ENCODE peak calls at places on chromosome 5, in nine cellular contexts. One of them, this sample, is unnamed.

GRCh38 chr5:173757279-173757678 is 130.9 kb upstream of the CPEB4 start:
- DNase-seq in HepG2: no peak
- DNase-seq in IMR-90: no peak
- DNase-seq in cardiac muscle cell: no peak
- DNase-seq in AG04450: no peak
- DNase-seq in cardiac fibroblast: no peak
- DNase-seq in heart right ventricle: no peak
- DNase-seq in dorsolateral prefrontal cortex: no peak
- DNase-seq in fibroblast of the aortic adventitia: no peak
- DNase-seq in this sample: no peak

GRCh38 chr5:6158974-6159863 is 219.1 kb downstream of the MED10 start:
- DNase-seq in HepG2: peak; percentile 12
- DNase-seq in IMR-90: peak; percentile 21
- DNase-seq in cardiac muscle cell: peak; percentile 69
- DNase-seq in AG04450: no peak
- DNase-seq in cardiac fibroblast: peak; percentile 93
- DNase-seq in heart right ventricle: no peak
- DNase-seq in dorsolateral prefrontal cortex: no peak
- DNase-seq in fibroblast of the aortic adventitia: peak; percentile 87
- DNase-seq in this sample: peak; percentile 10

GRCh38 chr5:53022889-53023511 is 33.8 kb downstream of the ITGA2 start:
- DNase-seq in HepG2: no peak
- DNase-seq in IMR-90: no peak
- DNase-seq in cardiac muscle cell: no peak
- DNase-seq in AG04450: no peak
- DNase-seq in cardiac fibroblast: no peak
- DNase-seq in heart right ventricle: no peak
- DNase-seq in dorsolateral prefrontal cortex: no peak
- DNase-seq in fibroblast of the aortic adventitia: no peak
- DNase-seq in this sample: no peak

GRCh38 chr5:61916621-61917620 is 389.1 kb upstream of the KIF2A start:
- DNase-seq in HepG2: no peak
- DNase-seq in IMR-90: peak; percentile 1
- DNase-seq in cardiac muscle cell: no peak
- DNase-seq in AG04450: no peak
- DNase-seq in cardiac fibroblast: no peak
- DNase-seq in heart right ventricle: no peak
- DNase-seq in dorsolateral prefrontal cortex: no peak
- DNase-seq in fibroblast of the aortic adventitia: no peak
- DNase-seq in this sample: peak; percentile 98

GRCh38 chr5:149410721-149411432 is 31.8 kb upstream of the IL17B start:
- DNase-seq in HepG2: peak; percentile 30
- DNase-seq in IMR-90: peak; percentile 16
- DNase-seq in cardiac muscle cell: peak; percentile 60
- DNase-seq in AG04450: no peak
- DNase-seq in cardiac fibroblast: peak; percentile 56
- DNase-seq in heart right ventricle: no peak
- DNase-seq in dorsolateral prefrontal cortex: no peak
- DNase-seq in fibroblast of the aortic adventitia: no peak
- DNase-seq in this sample: no peak

GRCh38 chr5:143229896-143230675 is 173.4 kb downstream of the NR3C1 start:
- DNase-seq in HepG2: peak; percentile 37
- DNase-seq in IMR-90: no peak
- DNase-seq in cardiac muscle cell: no peak
- DNase-seq in AG04450: no peak
- DNase-seq in cardiac fibroblast: no peak
- DNase-seq in heart right ventricle: no peak
- DNase-seq in dorsolateral prefrontal cortex: no peak
- DNase-seq in fibroblast of the aortic adventitia: peak; percentile 53
- DNase-seq in this sample: peak; percentile 90

GRCh38 chr5:55141945-55142690 is 17.9 kb upstream of the GPX8 start:
- DNase-seq in HepG2: no peak
- DNase-seq in IMR-90: no peak
- DNase-seq in cardiac muscle cell: no peak
- DNase-seq in AG04450: no peak
- DNase-seq in cardiac fibroblast: no peak
- DNase-seq in heart right ventricle: no peak
- DNase-seq in dorsolateral prefrontal cortex: no peak
- DNase-seq in fibroblast of the aortic adventitia: no peak
- DNase-seq in this sample: no peak

GRCh38 chr5:179275941-179276837 is 69.1 kb downstream of the ADAMTS2 start:
- DNase-seq in HepG2: peak; percentile 26
- DNase-seq in IMR-90: peak; percentile 98
- DNase-seq in cardiac muscle cell: peak; percentile 98
- DNase-seq in AG04450: peak; percentile 93
- DNase-seq in cardiac fibroblast: peak; percentile 98
- DNase-seq in heart right ventricle: peak; percentile 52
- DNase-seq in dorsolateral prefrontal cortex: no peak
- DNase-seq in fibroblast of the aortic adventitia: peak; percentile 95
- DNase-seq in this sample: peak; percentile 81

GRCh38 chr5:31421806-31422586 is 109.9 kb downstream of the DROSHA start:
- DNase-seq in HepG2: no peak
- DNase-seq in IMR-90: no peak
- DNase-seq in cardiac muscle cell: no peak
- DNase-seq in AG04450: no peak
- DNase-seq in cardiac fibroblast: no peak
- DNase-seq in heart right ventricle: no peak
- DNase-seq in dorsolateral prefrontal cortex: no peak
- DNase-seq in fibroblast of the aortic adventitia: peak; percentile 10
- DNase-seq in this sample: no peak

GRCh38 chr5:74206571-74207550 is 433.7 kb downstream of the ENC1 start:
- DNase-seq in HepG2: no peak
- DNase-seq in IMR-90: peak; percentile 78
- DNase-seq in cardiac muscle cell: peak; percentile 89
- DNase-seq in AG04450: no peak
- DNase-seq in cardiac fibroblast: peak; percentile 72
- DNase-seq in heart right ventricle: peak; percentile 37
- DNase-seq in dorsolateral prefrontal cortex: peak; percentile 59
- DNase-seq in fibroblast of the aortic adventitia: peak; percentile 70
- DNase-seq in this sample: peak; percentile 62

GRCh38 chr5:17248999-17249634 is 31.7 kb downstream of the BASP1 start:
- DNase-seq in HepG2: no peak
- DNase-seq in IMR-90: peak; percentile 99
- DNase-seq in cardiac muscle cell: peak; percentile 96
- DNase-seq in AG04450: peak; percentile 94
- DNase-seq in cardiac fibroblast: peak; percentile 99
- DNase-seq in heart right ventricle: no peak
- DNase-seq in dorsolateral prefrontal cortex: no peak
- DNase-seq in fibroblast of the aortic adventitia: peak; percentile 99
- DNase-seq in this sample: peak; percentile 94

GRCh38 chr5:84228266-84228665 is 156.4 kb downstream of the EDIL3 start:
- DNase-seq in HepG2: no peak
- DNase-seq in IMR-90: peak; percentile 9
- DNase-seq in cardiac muscle cell: no peak
- DNase-seq in AG04450: no peak
- DNase-seq in cardiac fibroblast: no peak
- DNase-seq in heart right ventricle: no peak
- DNase-seq in dorsolateral prefrontal cortex: no peak
- DNase-seq in fibroblast of the aortic adventitia: no peak
- DNase-seq in this sample: no peak

GRCh38 chr5:33968133-33969005 is 16.1 kb downstream of the SLC45A2 start:
- DNase-seq in HepG2: no peak
- DNase-seq in IMR-90: no peak
- DNase-seq in cardiac muscle cell: no peak
- DNase-seq in AG04450: no peak
- DNase-seq in cardiac fibroblast: no peak
- DNase-seq in heart right ventricle: no peak
- DNase-seq in dorsolateral prefrontal cortex: no peak
- DNase-seq in fibroblast of the aortic adventitia: peak; percentile 37
- DNase-seq in this sample: no peak

GRCh38 chr5:53922508-53923498 is 362.4 kb downstream of the NDUFS4 start:
- DNase-seq in HepG2: no peak
- DNase-seq in IMR-90: no peak
- DNase-seq in cardiac muscle cell: no peak
- DNase-seq in AG04450: no peak
- DNase-seq in cardiac fibroblast: no peak
- DNase-seq in heart right ventricle: no peak
- DNase-seq in dorsolateral prefrontal cortex: no peak
- DNase-seq in fibroblast of the aortic adventitia: no peak
- DNase-seq in this sample: no peak

GRCh38 chr5:66958984-66959641 is 237.5 kb downstream of the CD180 start:
- DNase-seq in HepG2: no peak
- DNase-seq in IMR-90: peak; percentile 80
- DNase-seq in cardiac muscle cell: peak; percentile 79
- DNase-seq in AG04450: peak; percentile 43
- DNase-seq in cardiac fibroblast: peak; percentile 85
- DNase-seq in heart right ventricle: peak; percentile 49
- DNase-seq in dorsolateral prefrontal cortex: peak; percentile 23
- DNase-seq in fibroblast of the aortic adventitia: peak; percentile 76
- DNase-seq in this sample: peak; percentile 18

GRCh38 chr5:139459451-139459934 is 3.0 kb downstream of the ECSCR start:
- DNase-seq in HepG2: peak; percentile 52
- DNase-seq in IMR-90: no peak
- DNase-seq in cardiac muscle cell: no peak
- DNase-seq in AG04450: no peak
- DNase-seq in cardiac fibroblast: peak; percentile 34
- DNase-seq in heart right ventricle: no peak
- DNase-seq in dorsolateral prefrontal cortex: no peak
- DNase-seq in fibroblast of the aortic adventitia: no peak
- DNase-seq in this sample: no peak
- H3K4me3 ChIP-seq in HepG2: no peak overlapping the region
- H3K4me3 ChIP-seq in IMR-90: no peak overlapping the region
- H3K4me3 ChIP-seq in cardiac muscle cell: no peak overlapping the region
- H3K4me3 ChIP-seq in AG04450: no peak overlapping the region
- H3K4me3 ChIP-seq in cardiac fibroblast: no peak overlapping the region
- H3K4me3 ChIP-seq in heart right ventricle: no peak overlapping the region
- H3K4me3 ChIP-seq in dorsolateral prefrontal cortex: no peak overlapping the region
- H3K4me3 ChIP-seq in fibroblast of the aortic adventitia: no peak overlapping the region
- H3K4me3 ChIP-seq in this sample: no peak overlapping the region

GRCh38 chr5:78009937-78010527 is 233.9 kb upstream of the TBCA start:
- DNase-seq in HepG2: no peak
- DNase-seq in IMR-90: peak; percentile 95
- DNase-seq in cardiac muscle cell: peak; percentile 87
- DNase-seq in AG04450: peak; percentile 80
- DNase-seq in cardiac fibroblast: peak; percentile 80
- DNase-seq in heart right ventricle: no peak
- DNase-seq in dorsolateral prefrontal cortex: no peak
- DNase-seq in fibroblast of the aortic adventitia: peak; percentile 92
- DNase-seq in this sample: no peak
- TF ChIP-seq CTCF in HepG2: no peak
- TF ChIP-seq CTCF in IMR-90: peak; percentile 18
- TF ChIP-seq CTCF in cardiac muscle cell: peak; percentile 15
- TF ChIP-seq CTCF in AG04450: no peak
- TF ChIP-seq CTCF in cardiac fibroblast: peak; percentile 17
- TF ChIP-seq CTCF in heart right ventricle: no peak
- TF ChIP-seq CTCF in dorsolateral prefrontal cortex: no peak
- TF ChIP-seq CTCF in fibroblast of the aortic adventitia: peak; percentile 33
- TF ChIP-seq CTCF in this sample: no peak

GRCh38 chr5:181020716-181021115 is 19.4 kb upstream of the BTNL9 start:
- DNase-seq in HepG2: no peak
- DNase-seq in IMR-90: no peak
- DNase-seq in cardiac muscle cell: no peak
- DNase-seq in AG04450: no peak
- DNase-seq in cardiac fibroblast: no peak
- DNase-seq in heart right ventricle: no peak
- DNase-seq in dorsolateral prefrontal cortex: no peak
- DNase-seq in fibroblast of the aortic adventitia: no peak
- DNase-seq in this sample: no peak

GRCh38 chr5:181028032-181028819 is 11.8 kb upstream of the BTNL9 start:
- DNase-seq in HepG2: no peak
- DNase-seq in IMR-90: no peak
- DNase-seq in cardiac muscle cell: no peak
- DNase-seq in AG04450: no peak
- DNase-seq in cardiac fibroblast: no peak
- DNase-seq in heart right ventricle: no peak
- DNase-seq in dorsolateral prefrontal cortex: no peak
- DNase-seq in fibroblast of the aortic adventitia: no peak
- DNase-seq in this sample: no peak

GRCh38 chr5:181027452-181028031 is 12.5 kb upstream of the BTNL9 start:
- DNase-seq in HepG2: no peak
- DNase-seq in IMR-90: no peak
- DNase-seq in cardiac muscle cell: no peak
- DNase-seq in AG04450: no peak
- DNase-seq in cardiac fibroblast: no peak
- DNase-seq in heart right ventricle: no peak
- DNase-seq in dorsolateral prefrontal cortex: no peak
- DNase-seq in fibroblast of the aortic adventitia: no peak
- DNase-seq in this sample: no peak

DNA sequence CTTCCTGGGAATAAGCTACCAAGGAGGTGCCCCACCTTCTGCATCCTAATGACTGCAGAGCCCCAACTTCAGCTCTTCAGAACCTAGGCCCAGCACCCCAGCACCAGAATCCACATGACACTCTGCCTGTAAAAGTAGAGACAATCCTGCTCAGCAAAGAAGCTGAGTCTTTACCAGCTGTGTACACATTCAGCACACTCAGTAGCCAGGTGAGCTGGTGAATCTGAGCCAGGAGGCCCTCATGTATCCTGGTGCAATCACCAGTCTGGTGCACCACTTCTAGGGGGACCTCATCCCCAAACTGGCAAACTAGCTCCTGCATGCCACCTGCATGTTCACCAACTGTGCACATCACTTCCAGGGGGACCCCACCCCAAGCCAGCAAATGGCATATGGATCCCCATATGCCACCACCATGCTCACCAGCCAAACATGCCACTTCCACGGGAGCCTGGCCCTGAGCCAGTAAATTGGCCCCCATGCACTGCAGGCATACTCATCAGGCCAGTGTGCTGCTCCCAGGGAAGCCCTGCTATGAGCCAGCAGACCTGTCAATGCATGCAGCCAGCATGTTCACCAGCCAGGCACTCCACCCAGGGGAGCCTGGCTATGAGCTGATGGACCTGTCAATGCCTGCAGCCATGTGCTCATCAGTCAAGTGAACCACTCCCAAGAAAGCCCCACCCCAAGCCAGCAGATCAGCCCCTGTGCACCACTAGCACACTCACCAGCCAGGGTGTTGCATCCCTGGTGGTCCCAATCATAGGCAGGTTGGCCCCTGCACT is 15.6 kb upstream of the BTNL9 start:
- DNase-seq in HepG2: no peak
- DNase-seq in IMR-90: no peak
- DNase-seq in cardiac muscle cell: no peak
- DNase-seq in AG04450: no peak
- DNase-seq in cardiac fibroblast: no peak
- DNase-seq in heart right ventricle: no peak
- DNase-seq in dorsolateral prefrontal cortex: no peak
- DNase-seq in fibroblast of the aortic adventitia: no peak
- DNase-seq in this sample: no peak
- H3K4me3 ChIP-seq in HepG2: no peak overlapping the region
- H3K4me3 ChIP-seq in IMR-90: no peak overlapping the region
- H3K4me3 ChIP-seq in cardiac muscle cell: no peak overlapping the region
- H3K4me3 ChIP-seq in AG04450: no peak overlapping the region
- H3K4me3 ChIP-seq in cardiac fibroblast: no peak overlapping the region
- H3K4me3 ChIP-seq in heart right ventricle: no peak overlapping the region
- H3K4me3 ChIP-seq in dorsolateral prefrontal cortex: no peak overlapping the region
- H3K4me3 ChIP-seq in fibroblast of the aortic adventitia: no peak overlapping the region
- H3K4me3 ChIP-seq in this sample: no peak overlapping the region

DNA sequence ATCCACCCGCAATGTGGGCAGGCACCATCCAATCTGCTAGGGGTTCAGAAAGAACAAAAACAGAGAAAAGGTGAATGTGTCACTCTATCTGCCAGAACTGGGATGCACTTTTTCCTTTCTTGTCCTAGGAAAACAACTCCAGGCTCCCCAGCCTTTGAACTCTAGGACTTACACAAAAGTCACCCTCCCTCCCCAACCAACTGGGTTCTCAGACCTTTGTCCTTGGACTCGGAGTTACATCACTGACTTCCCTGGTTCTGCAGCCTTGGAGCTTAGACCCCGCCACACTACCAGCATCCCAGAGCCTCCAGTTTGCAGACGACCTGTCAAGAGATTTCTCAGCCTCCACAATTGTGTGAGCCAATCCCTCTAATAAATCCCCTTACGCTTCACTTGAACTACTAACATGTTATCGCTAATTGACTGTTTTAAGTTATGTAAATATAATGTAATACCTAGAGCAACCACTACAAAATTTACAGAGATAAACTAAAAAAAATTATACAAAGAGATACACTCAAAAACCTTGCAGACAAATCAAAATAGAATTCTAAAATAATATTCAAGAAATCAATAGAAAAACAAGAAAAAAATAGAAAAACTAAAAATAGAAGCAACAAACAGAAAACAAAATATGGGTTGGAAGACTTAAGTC is 5.3 kb upstream of the UBLCP1 start:
- DNase-seq in HepG2: peak; percentile 73
- DNase-seq in IMR-90: no peak
- DNase-seq in cardiac muscle cell: no peak
- DNase-seq in AG04450: no peak
- DNase-seq in cardiac fibroblast: no peak
- DNase-seq in heart right ventricle: no peak
- DNase-seq in dorsolateral prefrontal cortex: no peak
- DNase-seq in fibroblast of the aortic adventitia: no peak
- DNase-seq in this sample: no peak
- TF ChIP-seq CTCF in HepG2: no peak
- TF ChIP-seq CTCF in IMR-90: no peak
- TF ChIP-seq CTCF in cardiac muscle cell: no peak
- TF ChIP-seq CTCF in AG04450: no peak
- TF ChIP-seq CTCF in cardiac fibroblast: no peak
- TF ChIP-seq CTCF in heart right ventricle: no peak
- TF ChIP-seq CTCF in dorsolateral prefrontal cortex: no peak
- TF ChIP-seq CTCF in fibroblast of the aortic adventitia: peak; percentile 1
- TF ChIP-seq CTCF in this sample: no peak